ENCODE peak calls at places on chromosomes 1 and 21, in nine cellular contexts. One of them, this sample, is unnamed. For H3K4me1, the result is how much of the 10 kb centered on the place peaks cover.

GRCh38 chr1:145979746-145980435 is 15.4 kb downstream of the POLR3GL start:
- DNase-seq in endodermal cell: peak
- DNase-seq in SK-N-SH: no peak
- DNase-seq in heart right ventricle: no peak
- DNase-seq in small intestine: peak
- DNase-seq in body of pancreas: no peak
- DNase-seq in tibial nerve: no peak
- DNase-seq in left ventricle myocardium inferior: no peak
- DNase-seq in aorta: no peak
- DNase-seq in this sample: no peak

GRCh38 chr1:93036672-93037071 is 42.4 kb upstream of the MTF2 start:
- DNase-seq in heart right ventricle: no peak
- DNase-seq in body of pancreas: no peak
- DNase-seq in aorta: no peak
- DNase-seq in tibial nerve: no peak
- DNase-seq in small intestine: no peak
- DNase-seq in endodermal cell: peak
- DNase-seq in left ventricle myocardium inferior: no peak
- DNase-seq in SK-N-SH: no peak
- DNase-seq in this sample: no peak

GRCh38 chr21:46268371-46268770 is 17.0 kb downstream of the MCM3AP start:
- DNase-seq in SK-N-SH: no peak
- DNase-seq in tibial nerve: no peak
- DNase-seq in aorta: no peak
- DNase-seq in small intestine: no peak
- DNase-seq in endodermal cell: no peak
- DNase-seq in heart right ventricle: no peak
- DNase-seq in body of pancreas: no peak
- DNase-seq in left ventricle myocardium inferior: no peak
- DNase-seq in this sample: no peak

GRCh38 chr1:81437649-81438048 is 363.1 kb upstream of the ADGRL2 start:
- DNase-seq in SK-N-SH: no peak
- DNase-seq in small intestine: no peak
- DNase-seq in body of pancreas: no peak
- DNase-seq in tibial nerve: no peak
- DNase-seq in endodermal cell: no peak
- DNase-seq in left ventricle myocardium inferior: no peak
- DNase-seq in heart right ventricle: no peak
- DNase-seq in aorta: no peak
- DNase-seq in this sample: no peak

GRCh38 chr1:220885971-220886370 is 6.7 kb downstream of the HLX start:
- DNase-seq in body of pancreas: no peak
- DNase-seq in SK-N-SH: no peak
- DNase-seq in tibial nerve: no peak
- DNase-seq in small intestine: no peak
- DNase-seq in heart right ventricle: no peak
- DNase-seq in aorta: no peak
- DNase-seq in left ventricle myocardium inferior: no peak
- DNase-seq in endodermal cell: no peak
- DNase-seq in this sample: no peak

GRCh38 chr21:27953328-27954045 is 986.6 kb upstream of the ADAMTS5 start:
- DNase-seq in heart right ventricle: no peak
- DNase-seq in body of pancreas: no peak
- DNase-seq in left ventricle myocardium inferior: no peak
- DNase-seq in tibial nerve: no peak
- DNase-seq in SK-N-SH: no peak
- DNase-seq in small intestine: no peak
- DNase-seq in endodermal cell: no peak
- DNase-seq in aorta: no peak
- DNase-seq in this sample: no peak

GRCh38 chr1:58815680-58816071 is 31.8 kb upstream of the JUN start:
- DNase-seq in left ventricle myocardium inferior: peak
- DNase-seq in heart right ventricle: no peak
- DNase-seq in small intestine: peak
- DNase-seq in endodermal cell: peak
- DNase-seq in body of pancreas: peak
- DNase-seq in SK-N-SH: peak
- DNase-seq in aorta: no peak
- DNase-seq in tibial nerve: no peak
- DNase-seq in this sample: peak

GRCh38 chr1:15830284-15830657 is 17.2 kb upstream of the SPEN start:
- DNase-seq in body of pancreas: no peak
- DNase-seq in aorta: no peak
- DNase-seq in left ventricle myocardium inferior: no peak
- DNase-seq in small intestine: no peak
- DNase-seq in tibial nerve: no peak
- DNase-seq in SK-N-SH: no peak
- DNase-seq in endodermal cell: no peak
- DNase-seq in heart right ventricle: no peak
- DNase-seq in this sample: no peak

GRCh38 chr1:22635436-22635835 is 992 bp upstream of the C1QA start:
- DNase-seq in left ventricle myocardium inferior: peak
- DNase-seq in heart right ventricle: peak
- DNase-seq in aorta: no peak
- DNase-seq in endodermal cell: no peak
- DNase-seq in SK-N-SH: no peak
- DNase-seq in body of pancreas: peak
- DNase-seq in tibial nerve: no peak
- DNase-seq in small intestine: no peak
- DNase-seq in this sample: no peak

GRCh38 chr1:173864179-173864867 is 3.5 kb downstream of the GAS5 start:
- DNase-seq in SK-N-SH: no peak
- DNase-seq in aorta: no peak
- DNase-seq in tibial nerve: no peak
- DNase-seq in small intestine: no peak
- DNase-seq in heart right ventricle: no peak
- DNase-seq in left ventricle myocardium inferior: no peak
- DNase-seq in endodermal cell: no peak
- DNase-seq in body of pancreas: no peak
- DNase-seq in this sample: peak

GRCh38 chr1:23799570-23800395 is 771 bp downstream of the GALE start:
- DNase-seq in aorta: peak
- DNase-seq in body of pancreas: peak
- DNase-seq in endodermal cell: peak
- DNase-seq in left ventricle myocardium inferior: peak
- DNase-seq in tibial nerve: no peak
- DNase-seq in SK-N-SH: peak
- DNase-seq in heart right ventricle: peak
- DNase-seq in small intestine: peak
- DNase-seq in this sample: no peak

GRCh38 chr1:5312870-5313269 is 658.5 kb downstream of the AJAP1 start:
- DNase-seq in endodermal cell: no peak
- DNase-seq in tibial nerve: no peak
- DNase-seq in small intestine: no peak
- DNase-seq in body of pancreas: no peak
- DNase-seq in aorta: no peak
- DNase-seq in heart right ventricle: no peak
- DNase-seq in left ventricle myocardium inferior: no peak
- DNase-seq in SK-N-SH: no peak
- DNase-seq in this sample: no peak

GRCh38 chr1:7385471-7386225 is 385.4 kb upstream of the VAMP3 start:
- DNase-seq in aorta: peak
- DNase-seq in SK-N-SH: peak
- DNase-seq in small intestine: no peak
- DNase-seq in body of pancreas: no peak
- DNase-seq in tibial nerve: no peak
- DNase-seq in left ventricle myocardium inferior: peak
- DNase-seq in endodermal cell: peak
- DNase-seq in heart right ventricle: no peak
- DNase-seq in this sample: no peak

GRCh38 chr1:205786599-205786998 is 11.3 kb upstream of the RAB29 start:
- DNase-seq in body of pancreas: no peak
- DNase-seq in tibial nerve: no peak
- DNase-seq in aorta: no peak
- DNase-seq in heart right ventricle: no peak
- DNase-seq in left ventricle myocardium inferior: no peak
- DNase-seq in endodermal cell: no peak
- DNase-seq in SK-N-SH: no peak
- DNase-seq in small intestine: peak
- DNase-seq in this sample: no peak

GRCh38 chr1:23202263-23202749 is 15.0 kb downstream of the HTR1D start:
- DNase-seq in aorta: no peak
- DNase-seq in SK-N-SH: no peak
- DNase-seq in small intestine: no peak
- DNase-seq in left ventricle myocardium inferior: no peak
- DNase-seq in body of pancreas: no peak
- DNase-seq in heart right ventricle: no peak
- DNase-seq in endodermal cell: no peak
- DNase-seq in tibial nerve: no peak
- DNase-seq in this sample: no peak

GRCh38 chr1:5643360-5644090 is 348.7 kb downstream of the NPHP4 start:
- DNase-seq in tibial nerve: no peak
- DNase-seq in endodermal cell: peak
- DNase-seq in body of pancreas: no peak
- DNase-seq in aorta: peak
- DNase-seq in small intestine: no peak
- DNase-seq in SK-N-SH: no peak
- DNase-seq in heart right ventricle: no peak
- DNase-seq in left ventricle myocardium inferior: no peak
- DNase-seq in this sample: no peak

GRCh38 chr1:165871311-165872067 is 44.1 kb downstream of the UCK2 start:
- DNase-seq in heart right ventricle: peak
- DNase-seq in tibial nerve: no peak
- DNase-seq in aorta: no peak
- DNase-seq in SK-N-SH: no peak
- DNase-seq in small intestine: peak
- DNase-seq in body of pancreas: peak
- DNase-seq in left ventricle myocardium inferior: peak
- DNase-seq in endodermal cell: peak
- DNase-seq in this sample: peak

DNA sequence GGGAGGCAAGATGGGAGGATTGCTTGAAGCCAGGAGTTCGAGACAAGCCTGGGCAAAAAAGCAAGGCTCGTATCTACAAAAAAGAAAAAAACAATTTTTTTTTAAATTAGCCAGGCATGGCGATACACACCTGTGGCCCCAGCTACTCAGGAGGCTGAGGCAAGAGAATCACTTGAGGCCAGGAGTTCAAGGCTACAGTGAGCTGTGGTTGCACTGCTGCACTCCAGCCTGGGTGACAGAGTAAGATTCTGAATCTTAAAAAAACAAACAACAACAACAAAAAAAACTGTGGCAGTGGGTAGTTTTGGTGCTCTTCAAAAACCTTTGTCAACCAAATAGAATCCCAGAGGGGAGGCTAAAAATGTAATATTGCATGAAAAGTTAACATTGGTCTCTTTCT is 734 bp downstream of the PTPN22 start:
- DNase-seq in SK-N-SH: no peak
- DNase-seq in aorta: no peak
- DNase-seq in endodermal cell: no peak
- DNase-seq in body of pancreas: no peak
- DNase-seq in tibial nerve: no peak
- DNase-seq in small intestine: no peak
- DNase-seq in left ventricle myocardium inferior: no peak
- DNase-seq in heart right ventricle: no peak
- DNase-seq in this sample: no peak
- H3K4me3 ChIP-seq in SK-N-SH: no peak
- H3K4me3 ChIP-seq in aorta: no peak
- H3K4me3 ChIP-seq in endodermal cell: no peak
- H3K4me3 ChIP-seq in body of pancreas: no peak
- H3K4me3 ChIP-seq in tibial nerve: peak
- H3K4me3 ChIP-seq in small intestine: no peak
- H3K4me3 ChIP-seq in left ventricle myocardium inferior: no peak
- H3K4me3 ChIP-seq in heart right ventricle: peak
- H3K4me3 ChIP-seq in this sample: peak

DNA sequence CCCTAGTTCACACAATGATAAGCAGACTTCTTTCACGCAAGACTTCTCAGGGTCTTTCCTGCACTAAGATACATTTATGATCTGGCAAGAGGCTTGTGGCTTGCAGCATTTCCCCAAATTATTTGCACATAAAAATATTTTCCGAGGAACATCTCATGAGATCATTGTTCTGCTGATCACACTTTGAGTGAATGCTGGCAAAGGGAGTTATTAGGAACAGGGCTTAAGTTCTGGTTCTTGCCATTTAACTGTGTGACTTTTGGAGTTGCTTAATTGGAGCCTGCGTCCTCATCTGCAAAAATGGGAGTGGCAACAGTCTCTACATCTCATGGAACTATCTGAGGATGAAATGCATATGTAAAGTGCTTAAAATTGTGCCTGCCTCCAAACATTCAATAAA is 50.2 kb downstream of the GADD45A start:
- DNase-seq in SK-N-SH: no peak
- DNase-seq in body of pancreas: no peak
- DNase-seq in small intestine: no peak
- DNase-seq in left ventricle myocardium inferior: no peak
- DNase-seq in aorta: no peak
- DNase-seq in heart right ventricle: no peak
- DNase-seq in endodermal cell: no peak
- DNase-seq in tibial nerve: no peak
- DNase-seq in this sample: no peak
- H3K4me1 ChIP-seq in SK-N-SH: under half
- H3K4me1 ChIP-seq in body of pancreas: under half
- H3K4me1 ChIP-seq in small intestine: under half
- H3K4me1 ChIP-seq in left ventricle myocardium inferior: half or more
- H3K4me1 ChIP-seq in aorta: under half
- H3K4me1 ChIP-seq in heart right ventricle: under half
- H3K4me1 ChIP-seq in endodermal cell: under half
- H3K4me1 ChIP-seq in tibial nerve: under half
- H3K4me1 ChIP-seq in this sample: under half

GRCh38 chr1:207051615-207051943 is 571 bp upstream of the YOD1 start:
- DNase-seq in body of pancreas: no peak
- DNase-seq in left ventricle myocardium inferior: no peak
- DNase-seq in SK-N-SH: no peak
- DNase-seq in small intestine: no peak
- DNase-seq in tibial nerve: no peak
- DNase-seq in aorta: no peak
- DNase-seq in heart right ventricle: no peak
- DNase-seq in endodermal cell: no peak
- DNase-seq in this sample: no peak
- H3K4me3 ChIP-seq in body of pancreas: no peak
- H3K4me3 ChIP-seq in left ventricle myocardium inferior: peak
- H3K4me3 ChIP-seq in SK-N-SH: peak
- H3K4me3 ChIP-seq in small intestine: no peak
- H3K4me3 ChIP-seq in tibial nerve: peak
- H3K4me3 ChIP-seq in aorta: no peak
- H3K4me3 ChIP-seq in heart right ventricle: no peak
- H3K4me3 ChIP-seq in endodermal cell: peak
- H3K4me3 ChIP-seq in this sample: peak

DNA sequence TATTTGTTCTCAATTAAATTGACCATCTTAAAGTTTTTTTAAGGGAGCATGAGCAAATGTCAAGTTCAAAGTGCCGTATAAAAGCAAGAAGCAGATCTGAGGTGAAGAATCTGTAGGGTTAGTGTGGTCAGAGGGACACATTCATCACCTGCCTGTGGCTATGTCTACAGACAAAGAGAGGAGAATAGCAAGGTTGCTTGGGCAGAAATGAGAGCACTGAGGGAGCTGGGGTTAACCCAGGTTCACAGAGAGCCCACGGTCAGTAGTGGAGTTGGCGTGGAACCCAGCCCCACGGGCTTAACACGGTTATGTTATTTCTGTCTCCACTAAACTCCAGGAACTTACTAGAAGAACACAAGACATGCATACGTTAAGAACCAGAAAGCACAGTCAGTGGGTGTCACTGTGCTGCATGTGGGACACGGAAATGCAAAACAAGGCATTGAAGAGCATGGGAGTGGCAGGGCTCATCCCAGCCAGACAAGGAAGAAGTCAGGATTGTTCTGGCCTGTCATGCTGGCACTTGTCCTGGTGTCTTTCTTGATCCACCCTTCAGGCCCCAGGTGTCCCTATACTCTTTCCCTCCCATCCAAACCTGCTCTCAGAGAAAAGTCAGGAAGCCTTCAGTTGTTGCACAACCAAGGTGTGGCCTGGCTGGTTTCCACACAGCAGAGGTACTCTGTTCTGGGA is 95.5 kb upstream of the IVNS1ABP start:
- DNase-seq in small intestine: peak
- DNase-seq in heart right ventricle: no peak
- DNase-seq in aorta: no peak
- DNase-seq in body of pancreas: no peak
- DNase-seq in SK-N-SH: no peak
- DNase-seq in tibial nerve: no peak
- DNase-seq in left ventricle myocardium inferior: no peak
- DNase-seq in endodermal cell: no peak
- DNase-seq in this sample: no peak
- H3K4me1 ChIP-seq in small intestine: under half
- H3K4me1 ChIP-seq in heart right ventricle: under half
- H3K4me1 ChIP-seq in aorta: under half
- H3K4me1 ChIP-seq in body of pancreas: under half
- H3K4me1 ChIP-seq in SK-N-SH: under half
- H3K4me1 ChIP-seq in tibial nerve: under half
- H3K4me1 ChIP-seq in left ventricle myocardium inferior: under half
- H3K4me1 ChIP-seq in endodermal cell: under half
- H3K4me1 ChIP-seq in this sample: under half